ENCODE peak calls at places on chromosomes 4 and X, in eight cellular contexts. One of them, this sample, is unnamed.

GRCh38 chr4:174631901-174632758 is 109.8 kb upstream of the HPGD start:
- DNase-seq in lower lobe of right lung: no peak
- DNase-seq in tibial nerve: no peak
- DNase-seq in fibroblast of pulmonary artery: peak
- DNase-seq in AG09309: peak
- DNase-seq in foreskin fibroblast: peak
- DNase-seq in CD8-positive, alpha-beta T cell: no peak
- DNase-seq in GM23338: peak
- DNase-seq in this sample: no peak

GRCh38 chrX:73577368-73577767 is 14.4 kb downstream of the CHIC1 start:
- DNase-seq in CD8-positive, alpha-beta T cell: no peak
- DNase-seq in GM23338: peak
- DNase-seq in tibial nerve: no peak
- DNase-seq in fibroblast of pulmonary artery: peak
- DNase-seq in foreskin fibroblast: peak
- DNase-seq in lower lobe of right lung: no peak
- DNase-seq in AG09309: peak
- DNase-seq in this sample: no peak

GRCh38 chr4:8201341-8201781 is 2.3 kb downstream of the SH3TC1 start:
- DNase-seq in CD8-positive, alpha-beta T cell: peak
- DNase-seq in lower lobe of right lung: no peak
- DNase-seq in GM23338: no peak
- DNase-seq in AG09309: no peak
- DNase-seq in tibial nerve: no peak
- DNase-seq in fibroblast of pulmonary artery: no peak
- DNase-seq in foreskin fibroblast: no peak
- DNase-seq in this sample: no peak

GRCh38 chrX:34656467-34656841 is 631 bp downstream of the TMEM47 start:
- DNase-seq in GM23338: no peak
- DNase-seq in lower lobe of right lung: no peak
- DNase-seq in CD8-positive, alpha-beta T cell: no peak
- DNase-seq in AG09309: no peak
- DNase-seq in fibroblast of pulmonary artery: no peak
- DNase-seq in tibial nerve: no peak
- DNase-seq in foreskin fibroblast: no peak
- DNase-seq in this sample: no peak

GRCh38 chr4:114384629-114385028 is 214.0 kb upstream of the UGT8 start:
- DNase-seq in foreskin fibroblast: peak
- DNase-seq in tibial nerve: no peak
- DNase-seq in GM23338: peak
- DNase-seq in AG09309: peak
- DNase-seq in lower lobe of right lung: no peak
- DNase-seq in CD8-positive, alpha-beta T cell: no peak
- DNase-seq in fibroblast of pulmonary artery: peak
- DNase-seq in this sample: no peak

GRCh38 chr4:16750882-16751642 is 147.4 kb downstream of the LDB2 start:
- DNase-seq in tibial nerve: no peak
- DNase-seq in AG09309: no peak
- DNase-seq in foreskin fibroblast: no peak
- DNase-seq in GM23338: no peak
- DNase-seq in lower lobe of right lung: no peak
- DNase-seq in fibroblast of pulmonary artery: peak
- DNase-seq in CD8-positive, alpha-beta T cell: no peak
- DNase-seq in this sample: no peak

GRCh38 chr4:107248571-107248970 is 212.5 kb upstream of the DKK2 start:
- DNase-seq in foreskin fibroblast: peak
- DNase-seq in tibial nerve: no peak
- DNase-seq in AG09309: no peak
- DNase-seq in GM23338: no peak
- DNase-seq in lower lobe of right lung: no peak
- DNase-seq in CD8-positive, alpha-beta T cell: no peak
- DNase-seq in fibroblast of pulmonary artery: no peak
- DNase-seq in this sample: no peak

GRCh38 chr4:76326515-76326914 is 20.0 kb downstream of the STBD1 start:
- DNase-seq in tibial nerve: no peak
- DNase-seq in fibroblast of pulmonary artery: no peak
- DNase-seq in CD8-positive, alpha-beta T cell: no peak
- DNase-seq in AG09309: no peak
- DNase-seq in foreskin fibroblast: no peak
- DNase-seq in GM23338: no peak
- DNase-seq in lower lobe of right lung: no peak
- DNase-seq in this sample: no peak

DNA sequence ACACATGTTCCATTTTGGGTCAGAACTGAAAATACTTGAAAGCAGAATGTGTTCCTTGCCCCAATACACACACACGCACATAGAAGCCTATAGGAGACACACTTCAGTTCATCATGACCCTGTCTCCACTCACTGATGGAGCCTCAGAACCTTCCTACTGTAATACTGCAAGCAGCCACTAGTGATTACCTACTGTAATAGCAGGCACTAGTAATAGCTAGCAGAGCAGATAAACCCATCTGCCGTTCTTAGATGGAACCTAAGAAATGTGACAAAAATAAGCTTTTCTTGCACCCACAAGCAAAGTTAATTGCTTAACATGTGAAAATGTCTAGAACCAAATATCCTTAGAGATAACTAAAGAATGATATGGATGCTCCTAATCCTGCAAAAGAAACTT is 13.6 kb downstream of the AMTN start:
- DNase-seq in foreskin fibroblast: no peak
- DNase-seq in CD8-positive, alpha-beta T cell: no peak
- DNase-seq in fibroblast of pulmonary artery: no peak
- DNase-seq in lower lobe of right lung: no peak
- DNase-seq in GM23338: peak
- DNase-seq in tibial nerve: no peak
- DNase-seq in AG09309: no peak
- DNase-seq in this sample: no peak
- TF ChIP-seq CTCF in foreskin fibroblast: no peak
- TF ChIP-seq CTCF in CD8-positive, alpha-beta T cell: no peak
- TF ChIP-seq CTCF in fibroblast of pulmonary artery: peak
- TF ChIP-seq CTCF in lower lobe of right lung: no peak
- TF ChIP-seq CTCF in GM23338: no peak
- TF ChIP-seq CTCF in tibial nerve: no peak
- TF ChIP-seq CTCF in AG09309: peak
- TF ChIP-seq CTCF in this sample: no peak

GRCh38 chr4:143188325-143189088 is 3.8 kb downstream of the USP38 start:
- DNase-seq in CD8-positive, alpha-beta T cell: no peak
- DNase-seq in AG09309: no peak
- DNase-seq in foreskin fibroblast: no peak
- DNase-seq in fibroblast of pulmonary artery: no peak
- DNase-seq in GM23338: no peak
- DNase-seq in tibial nerve: no peak
- DNase-seq in lower lobe of right lung: no peak
- DNase-seq in this sample: no peak
- H3K4me3 ChIP-seq in CD8-positive, alpha-beta T cell: peak
- H3K4me3 ChIP-seq in AG09309: no peak
- H3K4me3 ChIP-seq in foreskin fibroblast: peak
- H3K4me3 ChIP-seq in fibroblast of pulmonary artery: peak
- H3K4me3 ChIP-seq in GM23338: peak
- H3K4me3 ChIP-seq in tibial nerve: no peak
- H3K4me3 ChIP-seq in lower lobe of right lung: peak
- H3K4me3 ChIP-seq in this sample: peak

GRCh38 chrX:137194164-137194563 is 160.4 kb upstream of the GPR101 start:
- DNase-seq in AG09309: no peak
- DNase-seq in foreskin fibroblast: no peak
- DNase-seq in tibial nerve: no peak
- DNase-seq in fibroblast of pulmonary artery: peak
- DNase-seq in lower lobe of right lung: no peak
- DNase-seq in CD8-positive, alpha-beta T cell: no peak
- DNase-seq in GM23338: peak
- DNase-seq in this sample: no peak
- TF ChIP-seq CTCF in AG09309: peak
- TF ChIP-seq CTCF in foreskin fibroblast: no peak
- TF ChIP-seq CTCF in tibial nerve: no peak
- TF ChIP-seq CTCF in fibroblast of pulmonary artery: peak
- TF ChIP-seq CTCF in lower lobe of right lung: peak
- TF ChIP-seq CTCF in CD8-positive, alpha-beta T cell: no peak
- TF ChIP-seq CTCF in GM23338: peak
- TF ChIP-seq CTCF in this sample: peak

GRCh38 chr4:140799686-140800225 is 43.6 kb upstream of the TBC1D9 start:
- DNase-seq in GM23338: no peak
- DNase-seq in CD8-positive, alpha-beta T cell: no peak
- DNase-seq in lower lobe of right lung: no peak
- DNase-seq in tibial nerve: no peak
- DNase-seq in AG09309: no peak
- DNase-seq in fibroblast of pulmonary artery: no peak
- DNase-seq in foreskin fibroblast: no peak
- DNase-seq in this sample: no peak
- H3K4me3 ChIP-seq in GM23338: no peak
- H3K4me3 ChIP-seq in CD8-positive, alpha-beta T cell: no peak
- H3K4me3 ChIP-seq in lower lobe of right lung: no peak
- H3K4me3 ChIP-seq in tibial nerve: no peak
- H3K4me3 ChIP-seq in AG09309: no peak
- H3K4me3 ChIP-seq in fibroblast of pulmonary artery: no peak
- H3K4me3 ChIP-seq in foreskin fibroblast: no peak
- H3K4me3 ChIP-seq in this sample: no peak

DNA sequence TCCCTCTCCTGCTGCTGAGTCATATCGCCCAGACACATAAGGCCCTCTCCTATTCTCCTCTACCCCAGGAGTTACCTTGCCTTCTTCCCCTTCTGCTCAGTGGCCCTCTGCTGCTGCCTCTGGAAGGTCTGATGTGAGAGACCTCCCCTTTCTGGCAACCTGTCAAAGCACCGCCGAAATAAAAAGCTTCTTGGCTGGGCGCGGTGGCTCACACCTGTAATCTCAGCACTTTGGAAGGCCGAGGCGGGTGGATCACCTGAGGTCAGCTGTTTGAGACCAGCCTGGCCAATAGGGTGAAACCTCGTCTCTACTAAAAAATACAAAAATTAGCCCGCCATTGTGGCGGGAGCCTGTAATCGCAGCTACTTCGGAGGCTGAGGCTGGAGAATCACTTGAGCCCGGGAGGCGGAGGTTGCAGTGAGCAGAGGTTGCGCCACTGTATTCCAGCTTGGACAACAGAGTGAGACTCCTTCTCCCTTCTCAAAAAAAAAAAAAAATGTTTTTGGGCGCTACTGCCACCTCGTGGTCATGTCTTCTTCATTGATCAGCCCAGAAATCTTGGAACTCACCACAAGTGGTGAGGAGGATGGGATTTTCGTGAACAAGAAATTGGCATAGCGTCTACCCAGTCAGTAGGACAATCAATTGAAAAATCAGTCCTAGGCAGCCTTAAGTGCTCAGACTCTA is 8.6 kb upstream of the ZXDA start:
- DNase-seq in CD8-positive, alpha-beta T cell: no peak
- DNase-seq in GM23338: peak
- DNase-seq in lower lobe of right lung: peak
- DNase-seq in tibial nerve: no peak
- DNase-seq in AG09309: no peak
- DNase-seq in foreskin fibroblast: peak
- DNase-seq in fibroblast of pulmonary artery: peak
- DNase-seq in this sample: no peak
- TF ChIP-seq CTCF in CD8-positive, alpha-beta T cell: peak
- TF ChIP-seq CTCF in GM23338: peak
- TF ChIP-seq CTCF in lower lobe of right lung: peak
- TF ChIP-seq CTCF in tibial nerve: peak
- TF ChIP-seq CTCF in AG09309: peak
- TF ChIP-seq CTCF in foreskin fibroblast: peak
- TF ChIP-seq CTCF in fibroblast of pulmonary artery: peak
- TF ChIP-seq CTCF in this sample: peak

GRCh38 chrX:54357414-54358377 is at the start of gene WNK3:
- DNase-seq in AG09309: no peak
- DNase-seq in CD8-positive, alpha-beta T cell: peak
- DNase-seq in tibial nerve: peak
- DNase-seq in GM23338: peak
- DNase-seq in fibroblast of pulmonary artery: peak
- DNase-seq in lower lobe of right lung: peak
- DNase-seq in foreskin fibroblast: peak
- DNase-seq in this sample: no peak

GRCh38 chrX:54358424-54359211 is 772 bp upstream of the WNK3 start:
- DNase-seq in foreskin fibroblast: peak
- DNase-seq in fibroblast of pulmonary artery: peak
- DNase-seq in CD8-positive, alpha-beta T cell: peak
- DNase-seq in lower lobe of right lung: peak
- DNase-seq in GM23338: peak
- DNase-seq in tibial nerve: no peak
- DNase-seq in AG09309: no peak
- DNase-seq in this sample: no peak

GRCh38 chrX:54359408-54359807 is 1.6 kb upstream of the WNK3 start:
- DNase-seq in fibroblast of pulmonary artery: no peak
- DNase-seq in CD8-positive, alpha-beta T cell: no peak
- DNase-seq in lower lobe of right lung: no peak
- DNase-seq in foreskin fibroblast: no peak
- DNase-seq in GM23338: no peak
- DNase-seq in tibial nerve: no peak
- DNase-seq in AG09309: no peak
- DNase-seq in this sample: no peak
- H3K4me3 ChIP-seq in fibroblast of pulmonary artery: no peak
- H3K4me3 ChIP-seq in CD8-positive, alpha-beta T cell: peak
- H3K4me3 ChIP-seq in lower lobe of right lung: peak
- H3K4me3 ChIP-seq in foreskin fibroblast: no peak
- H3K4me3 ChIP-seq in GM23338: peak
- H3K4me3 ChIP-seq in tibial nerve: no peak
- H3K4me3 ChIP-seq in AG09309: no peak
- H3K4me3 ChIP-seq in this sample: no peak

GRCh38 chr4:78669453-78669852 is 106.7 kb upstream of the BMP2K start:
- DNase-seq in GM23338: peak
- DNase-seq in tibial nerve: no peak
- DNase-seq in CD8-positive, alpha-beta T cell: no peak
- DNase-seq in foreskin fibroblast: no peak
- DNase-seq in fibroblast of pulmonary artery: no peak
- DNase-seq in AG09309: no peak
- DNase-seq in lower lobe of right lung: no peak
- DNase-seq in this sample: no peak
- TF ChIP-seq CTCF in GM23338: peak
- TF ChIP-seq CTCF in tibial nerve: no peak
- TF ChIP-seq CTCF in CD8-positive, alpha-beta T cell: no peak
- TF ChIP-seq CTCF in foreskin fibroblast: no peak
- TF ChIP-seq CTCF in fibroblast of pulmonary artery: peak
- TF ChIP-seq CTCF in AG09309: peak
- TF ChIP-seq CTCF in lower lobe of right lung: peak
- TF ChIP-seq CTCF in this sample: no peak

This sample was measured in AG04449.